ENCODE peak calls at places on chromosomes 12 and 14, in nine cellular contexts. Y, D, S, W, T, H, G, U and A are unnamed samples.

GRCh38 chr14:70670992-70671651 is 29.4 kb downstream of the TTC9 start:
- DNase-seq in D (no peak), H (no peak), Y (no peak), S (no peak), G (no peak), W (no peak), U (no peak), T (no peak), A (no peak)

GRCh38 chr14:92863281-92863680 is 59.7 kb upstream of the CHGA start:
- DNase-seq in W (no peak), S (no peak), D (no peak), U (no peak), H (no peak), T (no peak), Y (no peak), G (no peak), A (no peak)

GRCh38 chr12:67475725-67476124 is 172.8 kb upstream of the DYRK2 start:
- DNase-seq in Y (no peak), U (no peak), D (no peak), T (no peak), W (no peak), G (no peak), S (no peak), H (no peak), A (no peak)

GRCh38 chr12:6235906-6236640 is 35.9 kb downstream of the CD9 start:
- DNase-seq in U (no peak), S (no peak), H (no peak), W (no peak), Y (no peak), D (no peak), G (no peak), T (no peak), A (no peak)

GRCh38 chr12:26845984-26846383 is 13.0 kb upstream of the ITPR2 start:
- DNase-seq in H (peak; percentile 33), U (peak; percentile 57), Y (no peak), S (no peak), D (no peak), T (no peak), G (peak; percentile 30), W (no peak), A (no peak)

GRCh38 chr14:95761436-95761835 is 47.5 kb upstream of the TCL1A start:
- DNase-seq in D (no peak), Y (no peak), T (no peak), S (no peak), U (no peak), W (no peak), G (no peak), H (no peak), A (no peak)

GRCh38 chr12:118330421-118331018 is 42.2 kb downstream of the TAOK3 start:
- DNase-seq in Y (no peak), U (no peak), G (no peak), W (no peak), H (no peak), S (no peak), D (no peak), T (no peak), A (no peak)

GRCh38 chr12:78331764-78332163 is 501.1 kb downstream of the NAV3 start:
- DNase-seq in Y (no peak), G (no peak), S (no peak), T (no peak), D (no peak), W (no peak), H (no peak), U (peak; percentile 3), A (no peak)

GRCh38 chr12:108338915-108339657 is at the start of gene CMKLR1:
- DNase-seq in D (no peak), Y (peak; percentile 38), S (no peak), W (peak; percentile 19), H (peak; percentile 87), U (no peak), G (peak; percentile 59), T (no peak), A (peak; percentile 16)

GRCh38 chr12:108341356-108341755 is 2.2 kb upstream of the CMKLR1 start:
- DNase-seq in G (no peak), H (no peak), S (no peak), T (no peak), D (no peak), U (no peak), W (no peak), Y (no peak), A (no peak)

GRCh38 chr12:108341854-108342847 is 3.0 kb upstream of the CMKLR1 start:
- DNase-seq in D (no peak), W (no peak), S (no peak), Y (no peak), U (no peak), G (no peak), H (no peak), T (no peak), A (no peak)

GRCh38 chr12:108337235-108338223 is 1.6 kb downstream of the CMKLR1 start:
- DNase-seq in H (peak; percentile 36), G (no peak), U (peak; percentile 26), T (no peak), Y (no peak), S (no peak), D (no peak), W (no peak), A (no peak)

GRCh38 chr12:108340037-108340436 is 926 bp upstream of the CMKLR1 start:
- DNase-seq in G (no peak), Y (no peak), D (no peak), S (no peak), W (no peak), H (peak; percentile 62), U (no peak), T (no peak), A (peak; percentile 90)
- H3K27me3 ChIP-seq in G (no peaks in the 10 kb centered on the region), Y (no peaks in the 10 kb centered on the region), D (no peaks in the 10 kb centered on the region), S (no peaks in the 10 kb centered on the region), W (no peaks in the 10 kb centered on the region), H (no peaks in the 10 kb centered on the region), U (peaks cover 28% of the 10 kb centered on the region), T (no peaks in the 10 kb centered on the region), A (no peaks in the 10 kb centered on the region)

GRCh38 chr14:94690486-94690885 is 78.3 kb downstream of the SERPINA3 start:
- DNase-seq in T (no peak), D (no peak), H (no peak), G (no peak), Y (no peak), U (no peak), S (no peak), W (no peak), A (no peak)

GRCh38 chr14:94689218-94689984 is 77.2 kb downstream of the SERPINA3 start:
- DNase-seq in T (peak; percentile 68), H (peak; percentile 64), Y (peak; percentile 62), S (peak; percentile 60), D (peak; percentile 78), W (no peak), U (no peak), G (peak; percentile 71), A (no peak)

GRCh38 chr14:94691658-94692029 is 78.3 kb downstream of the GSC start:
- DNase-seq in Y (no peak), G (no peak), S (no peak), D (no peak), W (no peak), H (no peak), U (no peak), T (no peak), A (no peak)

GRCh38 chr14:94690896-94691657 is 78.8 kb downstream of the GSC start:
- DNase-seq in H (no peak), T (no peak), S (no peak), D (no peak), G (no peak), Y (no peak), U (no peak), W (no peak), A (no peak)

GRCh38 chr14:94689985-94690400 is 77.8 kb downstream of the SERPINA3 start:
- DNase-seq in D (no peak), T (no peak), U (no peak), G (no peak), H (no peak), S (no peak), Y (no peak), W (no peak), A (no peak)
- H3K4me3 ChIP-seq in D (no peak overlapping the region), T (no peak overlapping the region), U (peak overlapping the region; percentile 18), G (no peak overlapping the region), H (no peak overlapping the region), S (no peak overlapping the region), Y (no peak overlapping the region), W (no peak overlapping the region), A (no peak overlapping the region)

GRCh38 chr12:75291014-75291413 is 39.1 kb downstream of the CAPS2 start:
- DNase-seq in H (no peak), G (no peak), S (no peak), D (no peak), T (no peak), U (no peak), Y (no peak), W (no peak), A (no peak)

GRCh38 chr12:75294338-75294737 is 35.8 kb downstream of the CAPS2 start:
- DNase-seq in S (no peak), G (no peak), H (no peak), W (no peak), Y (no peak), T (no peak), U (no peak), D (no peak), A (no peak)

GRCh38 chr12:75294797-75295196 is 35.3 kb downstream of the CAPS2 start:
- DNase-seq in Y (no peak), G (no peak), W (no peak), H (no peak), T (no peak), S (no peak), D (no peak), U (no peak), A (no peak)

DNA sequence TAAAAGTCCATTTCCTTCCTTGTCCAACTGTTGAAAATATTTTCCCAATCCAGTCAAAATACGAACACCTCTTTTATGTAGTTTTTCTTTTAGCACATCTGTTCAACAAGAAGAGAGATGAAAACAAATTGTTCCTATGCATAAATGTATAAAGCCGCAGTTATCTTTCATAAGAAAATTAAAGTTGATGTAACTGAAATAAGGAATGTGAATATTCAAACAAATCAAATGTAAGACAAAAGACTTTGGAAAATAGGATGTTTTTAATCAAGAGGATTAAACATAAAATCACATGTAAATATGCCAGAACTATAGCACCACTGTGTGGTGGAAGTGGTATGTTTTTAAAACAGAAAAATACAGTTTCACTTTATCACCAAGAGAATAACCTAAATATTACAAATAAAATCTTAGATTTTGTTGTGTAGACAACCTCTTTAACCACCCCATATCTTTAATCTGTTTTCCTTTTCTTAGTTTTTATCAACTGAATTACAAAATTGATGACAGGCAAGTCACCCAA is 40.4 kb downstream of the CAPS2 start:
- DNase-seq in T (no peak), Y (no peak), U (no peak), H (no peak), W (no peak), D (no peak), S (no peak), G (no peak), A (no peak)
- TF ChIP-seq CTCF in T (no peak), Y (peak; percentile 10), U (no peak), H (no peak), W (no peak), D (no peak), S (peak; percentile 62), G (peak; percentile 40), A (no peak)

GRCh38 chr12:114480309-114481199 is 74.6 kb upstream of the TBX5 start:
- DNase-seq in U (no peak), S (no peak), Y (peak; percentile 31), H (no peak), D (no peak), G (no peak), W (no peak), T (no peak), A (no peak)

GRCh38 chr12:114478891-114479290 is 72.9 kb upstream of the TBX5 start:
- DNase-seq in Y (no peak), W (no peak), H (no peak), G (no peak), U (no peak), S (no peak), T (no peak), D (no peak), A (no peak)

GRCh38 chr12:114479831-114480230 is 73.9 kb upstream of the TBX5 start:
- DNase-seq in Y (no peak), G (no peak), D (no peak), S (no peak), T (no peak), U (no peak), W (no peak), H (no peak), A (no peak)

GRCh38 chr12:114473717-114474116 is 67.8 kb upstream of the TBX5 start:
- DNase-seq in Y (no peak), D (no peak), U (no peak), T (no peak), W (no peak), H (no peak), S (no peak), G (no peak), A (no peak)

GRCh38 chr12:114476159-114476558 is 70.2 kb upstream of the TBX5 start:
- DNase-seq in H (no peak), U (peak; percentile 40), S (no peak), W (no peak), D (no peak), Y (no peak), G (no peak), T (no peak), A (no peak)
- H3K27me3 ChIP-seq in H (peaks cover 24% of the 10 kb centered on the region), U (peaks cover 38% of the 10 kb centered on the region), S (peaks cover 58% of the 10 kb centered on the region), W (peaks cover 33% of the 10 kb centered on the region), D (peaks cover 21% of the 10 kb centered on the region), Y (peaks cover 10% of the 10 kb centered on the region), G (peaks cover 31% of the 10 kb centered on the region), T (peaks cover 12% of the 10 kb centered on the region), A (peaks cover 11% of the 10 kb centered on the region)